ENCODE peak calls at places on chromosomes 3 and 15, in nine cellular contexts. R is lower lobe of right lung, F is PC-3, D is GM12865, Y is H1, B is heart left ventricle, J is cardiac muscle cell, S is fibroblast of villous mesenchyme, G is WERI-Rb-1. T is an unnamed sample.

GRCh38 chr3:189103208-189103607 is 68.6 kb upstream of the TPRG1 start:
- DNase-seq in R (no peak), F (no peak), D (no peak), Y (no peak), B (no peak), J (no peak), S (peak), G (no peak), T (no peak)

GRCh38 chr3:71725279-71725991 is at the start of gene EIF4E3:
- DNase-seq in R (peak), F (peak), D (no peak), Y (no peak), B (peak), J (peak), S (no peak), G (peak), T (no peak)

GRCh38 chr15:81297580-81298575 is 26.1 kb downstream of the STARD5 start:
- DNase-seq in R (no peak), F (peak), D (no peak), Y (no peak), B (no peak), J (no peak), S (no peak), G (no peak), T (no peak)

GRCh38 chr15:57927091-57927631 is 138.3 kb downstream of the ALDH1A2 start:
- DNase-seq in R (no peak), F (no peak), D (no peak), Y (no peak), B (no peak), J (no peak), S (no peak), G (no peak), T (no peak)

GRCh38 chr3:25293736-25294135 is 134.3 kb upstream of the RARB start:
- DNase-seq in R (no peak), F (no peak), D (no peak), Y (no peak), B (no peak), J (peak), S (no peak), G (no peak), T (no peak)

GRCh38 chr3:194132465-194133358 is 3.2 kb upstream of the HES1 start:
- DNase-seq in R (no peak), F (peak), D (no peak), Y (no peak), B (no peak), J (peak), S (no peak), G (no peak), T (no peak)

GRCh38 chr15:24745276-24745675 is 69.7 kb downstream of the NPAP1 start:
- DNase-seq in R (no peak), F (no peak), D (no peak), Y (no peak), B (no peak), J (no peak), S (no peak), G (no peak), T (no peak)

GRCh38 chr3:82030932-82031331 is 269.5 kb upstream of the GBE1 start:
- DNase-seq in R (no peak), F (no peak), D (no peak), Y (no peak), B (no peak), J (no peak), S (no peak), G (no peak), T (no peak)

GRCh38 chr15:82849556-82850241 is 40.3 kb downstream of the WHAMM start:
- DNase-seq in R (peak), F (peak), D (peak), Y (peak), B (peak), J (peak), S (peak), G (peak), T (peak)
- TF ChIP-seq CTCF in R (peak), F (peak), D (peak), Y (peak), B (peak), J (peak), S (peak), G (peak), T (peak)

DNA sequence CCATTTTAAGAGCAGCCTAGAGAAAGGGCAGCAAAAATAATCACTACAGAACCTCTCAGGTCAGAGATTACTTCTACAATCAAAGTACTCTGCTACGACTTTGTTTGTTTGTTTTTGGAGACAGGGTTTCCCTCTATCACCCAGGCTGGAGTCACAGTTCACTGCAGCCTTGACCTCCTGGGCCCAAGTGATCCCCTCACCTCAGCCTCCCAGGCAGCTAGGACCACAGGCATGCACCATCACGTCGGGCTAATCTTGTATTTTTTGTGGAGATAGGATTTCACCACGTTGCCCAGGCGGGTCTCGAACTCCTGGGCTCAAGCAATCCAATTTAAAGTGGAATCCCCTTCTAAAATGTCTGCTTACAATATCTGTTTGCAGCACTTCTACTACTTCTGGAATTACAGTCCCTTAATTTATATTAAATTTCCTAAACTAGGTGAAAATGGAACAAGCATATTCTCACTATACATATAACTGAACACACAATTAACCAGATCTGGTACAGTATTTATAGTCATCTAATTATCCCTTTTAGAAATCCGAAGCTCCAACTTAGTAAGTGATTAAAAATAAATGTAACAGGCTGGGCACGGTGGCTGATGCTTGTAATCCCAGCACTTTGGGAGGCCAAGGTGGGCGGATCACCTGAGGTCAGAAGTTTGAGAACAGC is 4.4 kb downstream of the UACA start:
- DNase-seq in R (no peak), F (no peak), D (no peak), Y (no peak), B (no peak), J (no peak), S (no peak), G (no peak), T (no peak)
- H3K4me3 ChIP-seq in R (no peak), F (no peak), D (no peak), Y (no peak), B (no peak), J (peak), S (peak), G (no peak), T (no peak)

GRCh38 chr3:11607816-11608215 is 35.9 kb downstream of the VGLL4 start:
- DNase-seq in R (no peak), F (no peak), D (no peak), Y (no peak), B (no peak), J (peak), S (peak), G (no peak), T (no peak)
- TF ChIP-seq CTCF in R (no peak), F (no peak), D (no peak), Y (no peak), B (no peak), J (no peak), S (no peak), G (no peak), T (no peak)

GRCh38 chr15:86837631-86838030 is 758.0 kb downstream of the AGBL1 start:
- DNase-seq in R (no peak), F (no peak), D (no peak), Y (no peak), B (no peak), J (no peak), S (no peak), G (no peak), T (no peak)
- H3K4me3 ChIP-seq in R (no peak), F (no peak), D (no peak), Y (no peak), B (no peak), J (no peak), S (no peak), G (no peak), T (no peak)

DNA sequence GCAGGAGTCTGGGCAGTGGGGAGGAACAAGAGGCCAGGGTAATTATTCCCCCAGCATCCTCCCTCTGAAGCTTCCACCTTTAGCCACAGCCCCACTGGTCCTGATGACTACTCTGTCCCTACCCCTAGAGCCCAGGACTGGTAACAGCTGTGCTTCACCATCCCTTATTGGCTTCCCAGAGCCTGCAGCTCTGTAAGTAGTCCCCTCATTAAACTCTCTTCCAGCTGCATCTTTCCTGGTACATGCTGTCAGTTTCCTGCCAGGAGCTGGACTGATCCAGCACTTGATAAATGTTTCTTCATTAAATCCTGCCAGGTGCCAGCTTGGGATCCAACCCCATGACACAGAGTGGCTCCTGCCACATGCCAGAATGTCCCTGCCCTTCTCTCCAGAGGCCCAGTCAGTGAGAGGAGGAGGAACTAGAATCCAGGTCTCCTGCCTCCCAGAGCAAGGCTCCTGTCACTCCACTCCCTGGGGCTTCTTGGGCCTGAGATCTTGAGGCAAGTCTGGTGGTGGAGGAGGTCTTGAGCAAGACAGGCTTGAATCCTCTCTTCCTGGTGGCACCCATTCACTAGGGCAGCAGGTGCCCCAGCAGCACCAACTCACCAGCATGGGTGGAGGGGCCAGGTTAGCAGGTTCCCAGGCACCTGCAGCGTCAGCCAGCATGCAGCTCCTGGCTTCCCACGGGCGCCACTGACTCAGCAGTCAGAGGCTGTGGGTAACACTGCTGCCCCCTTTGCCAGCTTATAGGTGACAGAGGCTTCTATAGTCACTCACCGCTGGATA is 27.6 kb downstream of the FBXW12 start:
- DNase-seq in R (no peak), F (peak), D (no peak), Y (no peak), B (no peak), J (no peak), S (no peak), G (peak), T (no peak)
- TF ChIP-seq CTCF in R (no peak), F (no peak), D (no peak), Y (no peak), B (no peak), J (no peak), S (no peak), G (no peak), T (no peak)

GRCh38 chr3:159346504-159346903 is 544.6 kb downstream of the MFSD1 start:
- DNase-seq in R (no peak), F (peak), D (no peak), Y (no peak), B (no peak), J (no peak), S (no peak), G (no peak), T (no peak)

GRCh38 chr3:159339131-159339530 is 537.3 kb downstream of the MFSD1 start:
- DNase-seq in R (no peak), F (no peak), D (no peak), Y (no peak), B (no peak), J (no peak), S (no peak), G (no peak), T (no peak)

GRCh38 chr3:159340877-159341500 is 539.1 kb downstream of the MFSD1 start:
- DNase-seq in R (no peak), F (no peak), D (no peak), Y (no peak), B (no peak), J (peak), S (no peak), G (no peak), T (no peak)
- H3K4me3 ChIP-seq in R (no peak), F (no peak), D (no peak), Y (no peak), B (no peak), J (no peak), S (no peak), G (no peak), T (no peak)

GRCh38 chr3:99817437-99818240 is at the start of gene CMSS1:
- DNase-seq in R (peak), F (peak), D (peak), Y (peak), B (peak), J (peak), S (peak), G (peak), T (peak)
- TF ChIP-seq CTCF in R (peak), F (peak), D (peak), Y (no peak), B (no peak), J (peak), S (peak), G (peak), T (peak)

GRCh38 chr15:33098082-33099058 is 96.1 kb downstream of the FMN1 start:
- DNase-seq in R (no peak), F (peak), D (no peak), Y (no peak), B (no peak), J (peak), S (peak), G (no peak), T (no peak)
- H3K4me3 ChIP-seq in R (no peak), F (peak), D (no peak), Y (no peak), B (no peak), J (no peak), S (no peak), G (no peak), T (no peak)

GRCh38 chr3:13676618-13677017 is 127.7 kb downstream of the FBLN2 start:
- DNase-seq in R (no peak), F (no peak), D (no peak), Y (no peak), B (no peak), J (no peak), S (no peak), G (no peak), T (no peak)

GRCh38 chr3:13670292-13670691 is 121.4 kb downstream of the FBLN2 start:
- DNase-seq in R (no peak), F (no peak), D (no peak), Y (no peak), B (no peak), J (no peak), S (no peak), G (no peak), T (no peak)

GRCh38 chr3:13674538-13675185 is 125.7 kb downstream of the FBLN2 start:
- DNase-seq in R (no peak), F (no peak), D (no peak), Y (no peak), B (no peak), J (no peak), S (no peak), G (no peak), T (no peak)

GRCh38 chr3:13671536-13672233 is 122.8 kb downstream of the FBLN2 start:
- DNase-seq in R (no peak), F (no peak), D (no peak), Y (no peak), B (no peak), J (no peak), S (no peak), G (no peak), T (no peak)

GRCh38 chr3:13673207-13673606 is 124.3 kb downstream of the FBLN2 start:
- DNase-seq in R (no peak), F (peak), D (no peak), Y (no peak), B (no peak), J (no peak), S (no peak), G (no peak), T (no peak)
- TF ChIP-seq CTCF in R (no peak), F (peak), D (no peak), Y (peak), B (no peak), J (peak), S (peak), G (peak), T (peak)